ENCODE peak calls at places on chromosome 22, in ten cellular contexts. V is H54; S is EH; B is GM12892; T is left cardiac atrium; Y is stimulated activated CD4-positive, alpha-beta T cell treated with anti-CD3 and anti-CD28 coated beads, Interleukin-15, amount 100 ng/mL, for 24 hours; X is NCI-H1417; J is HTR-8/SVneo; C is hippocampal formation; H is tibial artery. E is an unnamed sample.

GRCh38 chr22:47622541-47622940 is 860.1 kb downstream of the TBC1D22A start:
- DNase-seq in T (no peak), B (no peak), V (no peak), J (no peak), Y (no peak), H (no peak), C (no peak), S (no peak), X (no peak), E (no peak)

GRCh38 chr22:28791841-28792490 is 8.4 kb downstream of the XBP1 start:
- DNase-seq in J (no peak), H (no peak), T (no peak), V (no peak), S (no peak), B (no peak), X (no peak), C (no peak), Y (no peak), E (no peak)

GRCh38 chr22:28841111-28841510 is 40.7 kb upstream of the XBP1 start:
- DNase-seq in H (no peak), X (no peak), Y (no peak), T (no peak), V (no peak), J (no peak), C (no peak), S (no peak), B (no peak), E (no peak)

GRCh38 chr22:50544078-50544745 is 1.5 kb upstream of the KLHDC7B start:
- DNase-seq in T (peak), X (peak), H (no peak), B (peak), C (peak), J (no peak), Y (peak), S (peak), V (no peak), E (no peak)

GRCh38 chr22:20315337-20316216 is 4.3 kb downstream of the DGCR6L start:
- DNase-seq in V (no peak), H (no peak), J (no peak), C (no peak), B (no peak), Y (no peak), S (no peak), X (no peak), T (no peak), E (no peak)

GRCh38 chr22:24230911-24231656 is 13.8 kb downstream of the GGT5 start:
- DNase-seq in V (no peak), H (no peak), C (no peak), T (peak), S (no peak), B (peak), Y (peak), X (peak), J (no peak), E (no peak)

GRCh38 chr22:28736296-28737155 is 5.1 kb downstream of the CHEK2 start:
- DNase-seq in J (no peak), T (no peak), Y (no peak), V (no peak), H (no peak), C (no peak), S (no peak), B (no peak), X (peak), E (no peak)

GRCh38 chr22:43185860-43186261 is 1.1 kb downstream of the TTLL12 start:
- DNase-seq in S (peak), J (peak), B (no peak), V (no peak), Y (no peak), T (peak), X (peak), H (no peak), C (no peak), E (no peak)

GRCh38 chr22:26666035-26666338 is 8.6 kb downstream of the MIAT start:
- DNase-seq in Y (no peak), C (no peak), V (no peak), H (no peak), S (peak), J (no peak), T (no peak), X (no peak), B (no peak), E (no peak)

GRCh38 chr22:12601870-12602779 is 2925.9 kb upstream of the OR11H1 start:
- DNase-seq in H (no peak), V (no peak), J (no peak), X (no peak), T (no peak), B (no peak), Y (no peak), S (no peak), C (no peak), E (no peak)

GRCh38 chr22:50626856-50627451 is 998 bp downstream of the ARSA start:
- DNase-seq in V (no peak), Y (no peak), C (no peak), S (no peak), H (no peak), T (no peak), J (no peak), X (no peak), B (no peak), E (no peak)

GRCh38 chr22:43953988-43954771 is 1.1 kb upstream of the SAMM50 start:
- DNase-seq in B (no peak), Y (no peak), S (no peak), T (no peak), V (no peak), H (no peak), J (no peak), X (no peak), C (no peak), E (no peak)

GRCh38 chr22:36465232-36466021 is 16.0 kb downstream of the TXN2 start:
- DNase-seq in C (no peak), B (no peak), Y (no peak), H (peak), J (peak), V (peak), T (peak), S (peak), X (no peak), E (peak)

GRCh38 chr22:40982482-40983385 is 31.6 kb downstream of the RBX1 start:
- DNase-seq in X (no peak), J (no peak), S (no peak), C (no peak), B (peak), V (no peak), T (no peak), H (no peak), Y (no peak), E (no peak)

GRCh38 chr22:25153961-25154685 is 45.5 kb upstream of the CRYBB3 start:
- DNase-seq in X (no peak), J (peak), T (peak), V (peak), C (no peak), S (no peak), H (peak), B (no peak), Y (no peak), E (no peak)

GRCh38 chr22:30947163-30947820 is 21.3 kb downstream of the MORC2 start:
- DNase-seq in J (no peak), Y (no peak), V (no peak), T (peak), S (no peak), C (peak), B (no peak), H (peak), X (peak), E (no peak)

GRCh38 chr22:46031965-46032851 is 55.2 kb upstream of the WNT7B start:
- DNase-seq in S (no peak), H (peak), Y (no peak), C (no peak), V (no peak), T (peak), B (no peak), J (no peak), X (no peak), E (no peak)

GRCh38 chr22:28855355-28856094 is 27.8 kb upstream of the ZNRF3 start:
- DNase-seq in T (no peak), V (peak), X (peak), S (peak), Y (peak), H (peak), J (peak), C (peak), B (peak), E (peak)